ENCODE peak calls at places on chromosome 13, in seven cellular contexts. Y is fibroblast of lung, K is GM23248, O is PC-9, I is A673, B is hepatocyte, R is endothelial cell of umbilical vein. A is an unnamed sample.
A peak's percentile ranks its signal among the peaks of the same experiment; 100 is the strongest.

GRCh38 chr13:73754727-73755292 is 379.4 kb downstream of the KLF12 start:
- DNase-seq in Y (peak; percentile 73), K (peak; percentile 67), O (peak; percentile 52), I (peak; percentile 90), B (peak; percentile 81), R (peak; percentile 79), A (peak; percentile 5)

GRCh38 chr13:77535448-77535847 is at the start of gene SCEL:
- DNase-seq in Y (no peak), K (no peak), O (peak; percentile 93), I (no peak), B (peak; percentile 35), R (no peak), A (no peak)

GRCh38 chr13:64239372-64239771 is 2823.7 kb upstream of the PCDH20 start:
- DNase-seq in Y (peak; percentile 49), K (peak; percentile 15), O (no peak), I (peak; percentile 50), B (no peak), R (peak; percentile 64), A (no peak)

GRCh38 chr13:92097337-92097903 is 699.0 kb downstream of the GPC5 start:
- DNase-seq in Y (peak; percentile 18), K (no peak), O (no peak), I (peak; percentile 59), B (peak; percentile 6), R (no peak), A (no peak)

GRCh38 chr13:35356572-35356971 is 119.9 kb downstream of the MAB21L1 start:
- DNase-seq in Y (no peak), K (no peak), O (no peak), I (no peak), B (no peak), R (peak; percentile 80), A (no peak)

GRCh38 chr13:91652389-91652788 is 254.0 kb downstream of the GPC5 start:
- DNase-seq in Y (no peak), K (no peak), O (no peak), I (no peak), B (no peak), R (no peak), A (no peak)

GRCh38 chr13:88617176-88617575 is 946.0 kb downstream of the SLITRK5 start:
- DNase-seq in Y (no peak), K (no peak), O (no peak), I (no peak), B (no peak), R (no peak), A (no peak)

GRCh38 chr13:47859129-47859528 is 141.9 kb downstream of the SUCLA2 start:
- DNase-seq in Y (no peak), K (peak; percentile 70), O (no peak), I (no peak), B (no peak), R (no peak), A (no peak)

GRCh38 chr13:31385534-31385933 is 185.8 kb downstream of the B3GLCT start:
- DNase-seq in Y (no peak), K (peak; percentile 4), O (no peak), I (peak; percentile 8), B (no peak), R (no peak), A (no peak)

GRCh38 chr13:111140562-111141105 is 25.5 kb downstream of the ARHGEF7 start:
- DNase-seq in Y (no peak), K (no peak), O (no peak), I (no peak), B (no peak), R (no peak), A (no peak)

GRCh38 chr13:40221460-40222201 is 444.8 kb downstream of the FOXO1 start:
- DNase-seq in Y (peak; percentile 91), K (peak; percentile 37), O (peak; percentile 46), I (peak; percentile 18), B (peak; percentile 49), R (no peak), A (no peak)

GRCh38 chr13:23871616-23872220 is 17.5 kb downstream of the MIPEP start:
- DNase-seq in Y (peak; percentile 76), K (peak; percentile 55), O (no peak), I (peak; percentile 55), B (no peak), R (peak; percentile 27), A (no peak)

GRCh38 chr13:110290153-110290552 is 16.8 kb downstream of the COL4A1 start:
- DNase-seq in Y (no peak), K (no peak), O (no peak), I (no peak), B (no peak), R (no peak), A (no peak)

GRCh38 chr13:86085890-86086289 is 286.7 kb upstream of the SLITRK6 start:
- DNase-seq in Y (peak; percentile 52), K (peak; percentile 4), O (no peak), I (peak; percentile 1), B (no peak), R (no peak), A (no peak)

GRCh38 chr13:74062933-74063332 is 71.3 kb downstream of the KLF12 start:
- DNase-seq in Y (peak; percentile 67), K (peak; percentile 82), O (no peak), I (no peak), B (no peak), R (no peak), A (no peak)

GRCh38 chr13:25172303-25172630 is 179 bp upstream of the AMER2 start:
- DNase-seq in Y (no peak), K (no peak), O (no peak), I (no peak), B (no peak), R (no peak), A (no peak)

GRCh38 chr13:25169951-25170553 is 2.0 kb downstream of the AMER2 start:
- DNase-seq in Y (no peak), K (no peak), O (no peak), I (peak; percentile 70), B (no peak), R (no peak), A (no peak)

GRCh38 chr13:25170554-25171107 is 1.5 kb downstream of the AMER2 start:
- DNase-seq in Y (no peak), K (peak; percentile 9), O (no peak), I (peak; percentile 85), B (peak; percentile 27), R (no peak), A (no peak)

GRCh38 chr13:25171170-25171516 is 945 bp downstream of the AMER2 start:
- DNase-seq in Y (no peak), K (peak; percentile 5), O (no peak), I (no peak), B (no peak), R (peak; percentile 4), A (no peak)

DNA sequence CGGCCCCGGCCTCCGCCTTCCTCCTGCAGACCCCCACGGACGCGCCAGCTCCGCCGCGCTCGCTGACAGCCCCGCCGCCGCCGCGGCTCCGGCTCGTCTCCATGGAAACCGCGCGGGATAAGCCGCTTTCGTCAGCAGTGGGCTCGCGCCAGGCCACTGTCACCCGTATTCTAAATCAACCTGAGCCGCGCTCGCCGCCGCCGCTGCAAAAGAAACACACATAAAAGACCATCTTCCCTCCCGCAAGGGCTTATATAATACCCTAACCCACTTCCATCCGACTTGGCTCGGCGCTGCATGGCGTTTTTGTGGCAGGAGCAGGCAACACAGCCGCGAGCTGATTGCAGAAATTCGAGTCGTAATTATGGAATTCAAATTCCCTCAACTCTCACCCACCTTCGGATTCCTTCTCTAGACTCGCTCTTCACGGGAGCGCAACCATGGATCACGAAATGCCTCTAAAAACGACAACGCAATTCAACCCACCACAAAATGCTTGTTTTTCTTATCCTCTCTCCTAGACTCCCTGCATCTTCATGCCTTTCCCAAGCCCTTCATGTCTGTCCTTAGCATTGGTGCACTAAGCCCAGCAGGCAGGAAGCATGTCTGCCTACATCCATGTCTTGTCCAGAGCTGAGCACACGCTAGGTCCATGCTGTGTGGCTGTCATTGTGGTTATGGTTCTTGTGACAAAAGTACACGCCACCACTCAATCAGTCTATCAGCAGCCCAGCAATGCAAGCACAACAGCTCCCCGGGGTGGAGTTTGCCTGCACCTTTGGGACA is at the start of gene AMER2:
- DNase-seq in Y (peak; percentile 12), K (peak; percentile 49), O (no peak), I (peak; percentile 86), B (peak; percentile 70), R (peak; percentile 21), A (no peak)
- H3K27me3 ChIP-seq in Y (peaks cover 30% of the 10 kb centered on the region), K (peaks cover 68% of the 10 kb centered on the region), O (peaks cover 55% of the 10 kb centered on the region), I (no peaks in the 10 kb centered on the region), B (peaks cover 79% of the 10 kb centered on the region), R (peaks cover 65% of the 10 kb centered on the region), A (peaks cover 55% of the 10 kb centered on the region)

DNA sequence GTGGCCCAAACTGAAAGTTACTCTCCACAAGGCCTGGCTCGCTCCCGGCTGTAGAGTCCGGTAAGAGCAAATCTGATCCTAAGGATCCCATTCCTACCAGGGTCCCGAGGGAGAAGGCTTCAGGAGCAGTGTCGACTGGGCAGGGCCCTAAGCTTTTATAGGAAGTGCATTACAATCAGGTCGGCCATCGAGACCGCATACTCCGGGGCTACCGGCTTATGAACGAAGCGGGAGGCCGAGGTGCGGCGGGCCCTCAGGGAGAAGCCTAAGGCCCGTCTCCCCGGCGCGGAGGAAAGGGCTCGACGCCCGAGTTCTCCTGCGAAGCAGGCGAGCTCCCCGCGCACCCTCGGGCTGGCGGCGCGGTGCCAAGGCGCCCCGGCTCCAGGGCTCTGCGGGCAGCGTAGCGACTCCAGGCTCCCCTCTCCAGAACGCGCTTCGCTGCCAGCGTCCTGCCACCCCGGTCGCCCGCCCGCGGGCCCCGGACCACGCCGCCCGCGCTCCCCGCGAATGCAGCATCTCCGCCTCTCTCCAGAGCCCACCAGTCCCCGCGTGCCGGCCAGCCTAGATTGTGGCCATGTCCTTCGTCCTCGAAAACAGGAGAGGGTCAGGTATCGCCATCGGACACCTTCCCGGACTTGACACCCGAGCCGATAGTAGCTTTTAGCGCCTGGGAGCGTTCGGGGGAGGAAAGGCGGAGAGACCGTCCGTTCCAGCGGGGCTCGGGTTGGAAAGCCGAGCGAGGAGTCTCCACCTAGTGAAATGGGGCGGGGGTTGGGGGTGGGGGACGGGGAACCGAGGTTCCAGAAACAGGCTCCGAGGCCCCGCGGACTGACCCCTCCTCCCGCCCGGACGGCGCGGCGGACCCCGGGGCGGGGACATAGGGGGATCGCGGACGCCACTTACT is 1.3 kb downstream of the EFNB2 start:
- DNase-seq in Y (peak; percentile 83), K (peak; percentile 53), O (peak; percentile 60), I (no peak), B (peak; percentile 64), R (peak; percentile 67), A (no peak)
- TF ChIP-seq EZH2 in Y (no peak), K (no peak), O (no peak), I (peak; percentile 93), B (no peak), R (no peak), A (no peak)

GRCh38 chr13:51211910-51212309 is 10.3 kb upstream of the FAM124A start:
- DNase-seq in Y (no peak), K (no peak), O (no peak), I (no peak), B (no peak), R (no peak), A (no peak)

GRCh38 chr13:51212808-51213728 is 9.1 kb upstream of the FAM124A start:
- DNase-seq in Y (no peak), K (no peak), O (no peak), I (no peak), B (no peak), R (no peak), A (no peak)

GRCh38 chr13:51207881-51208280 is 14.3 kb upstream of the FAM124A start:
- DNase-seq in Y (no peak), K (no peak), O (no peak), I (no peak), B (no peak), R (no peak), A (no peak)

GRCh38 chr13:51208707-51209106 is 13.5 kb upstream of the FAM124A start:
- DNase-seq in Y (no peak), K (no peak), O (no peak), I (no peak), B (no peak), R (no peak), A (no peak)
- H3K27me3 ChIP-seq in Y (peaks cover 30% of the 10 kb centered on the region), K (peaks cover 56% of the 10 kb centered on the region), O (peaks cover 95% of the 10 kb centered on the region), I (peaks cover 28% of the 10 kb centered on the region), B (peaks cover 44% of the 10 kb centered on the region), R (peaks cover 26% of the 10 kb centered on the region), A (peaks cover 27% of the 10 kb centered on the region)

GRCh38 chr13:90428522-90429210 is 918.8 kb upstream of the MIR17HG start:
- DNase-seq in Y (no peak), K (no peak), O (no peak), I (no peak), B (no peak), R (no peak), A (no peak)
- TF ChIP-seq EZH2 in Y (no peak), K (no peak), O (no peak), I (no peak), B (no peak), R (no peak), A (no peak)